ENCODE peak calls at places on chromosome 1, in nine cellular contexts. X is CD8-positive, alpha-beta memory T cell; E is effector CD4-positive, alpha-beta T cell; K is neural crest cell; F is EL; C is fibroblast of pulmonary artery; H is ACHN; V is stimulated activated CD8-positive, alpha-beta memory T cell treated with anti-CD3 and anti-CD28 coated beads, Interleukin-2, amount 100 ng/mL, for 1 hour; Z is neuronal stem cell. S is an unnamed sample.
A peak's percentile ranks its signal among the peaks of the same experiment; 100 is the strongest.

GRCh38 chr1:186806477-186806876 is 22.3 kb upstream of the PLA2G4A start:
- DNase-seq in X (no peak), E (no peak), K (no peak), F (peak; percentile 20), C (peak; percentile 75), H (peak; percentile 20), V (no peak), Z (no peak), S (no peak)

GRCh38 chr1:155051342-155051776 is 243 bp downstream of the ADAM15 start:
- DNase-seq in X (no peak), E (no peak), K (no peak), F (no peak), C (no peak), H (no peak), V (no peak), Z (peak; percentile 24), S (no peak)

GRCh38 chr1:154573168-154573510 is 5.6 kb downstream of the CHRNB2 start:
- DNase-seq in X (no peak), E (no peak), K (no peak), F (no peak), C (no peak), H (no peak), V (no peak), Z (no peak), S (no peak)

GRCh38 chr1:27554777-27555699 is 48.9 kb downstream of the AHDC1 start:
- DNase-seq in X (no peak), E (no peak), K (no peak), F (no peak), C (no peak), H (no peak), V (no peak), Z (no peak), S (no peak)

GRCh38 chr1:145977486-145978476 is 13.3 kb downstream of the POLR3GL start:
- DNase-seq in X (peak; percentile 73), E (peak; percentile 72), K (peak; percentile 55), F (peak; percentile 82), C (peak; percentile 92), H (peak; percentile 80), V (peak; percentile 54), Z (peak; percentile 70), S (peak; percentile 62)

GRCh38 chr1:81543764-81544163 is 257.0 kb upstream of the ADGRL2 start:
- DNase-seq in X (no peak), E (no peak), K (no peak), F (no peak), C (no peak), H (no peak), V (no peak), Z (no peak), S (no peak)

GRCh38 chr1:159883134-159883533 is 16.8 kb downstream of the CFAP45 start:
- DNase-seq in X (no peak), E (no peak), K (no peak), F (no peak), C (no peak), H (no peak), V (no peak), Z (no peak), S (no peak)

GRCh38 chr1:26234644-26235384 is 814 bp downstream of the CEP85 start:
- DNase-seq in X (peak; percentile 35), E (no peak), K (no peak), F (peak; percentile 50), C (peak; percentile 28), H (peak; percentile 20), V (no peak), Z (no peak), S (no peak)

GRCh38 chr1:57464756-57465155 is 40.9 kb upstream of the DAB1 start:
- DNase-seq in X (no peak), E (no peak), K (no peak), F (no peak), C (no peak), H (no peak), V (no peak), Z (no peak), S (no peak)

GRCh38 chr1:234912541-234913312 is 215.9 kb downstream of the TOMM20 start:
- DNase-seq in X (no peak), E (no peak), K (no peak), F (no peak), C (no peak), H (no peak), V (no peak), Z (no peak), S (no peak)

GRCh38 chr1:84163123-84164038 is 19.3 kb downstream of the PRKACB start:
- DNase-seq in X (no peak), E (no peak), K (no peak), F (no peak), C (peak; percentile 26), H (no peak), V (no peak), Z (no peak), S (no peak)

GRCh38 chr1:155218854-155219591 is 10.5 kb downstream of the MTX1 start:
- DNase-seq in X (no peak), E (no peak), K (no peak), F (peak; percentile 76), C (peak; percentile 81), H (peak; percentile 37), V (no peak), Z (no peak), S (no peak)

GRCh38 chr1:88774151-88774556 is 90.1 kb downstream of the PKN2 start:
- DNase-seq in X (no peak), E (no peak), K (no peak), F (peak; percentile 1), C (no peak), H (no peak), V (no peak), Z (no peak), S (no peak)